ENCODE peak calls at places on chromosome 11, in six cellular contexts. F is mesendoderm; L is testis; S is transverse colon; U is neural progenitor cell; H is CD8-positive, alpha-beta memory T cell. M is an unnamed sample.

GRCh38 chr11:112481893-112482292 is 221.2 kb upstream of the PLET1 start:
- DNase-seq in F (peak; percentile 40), L (no peak), S (no peak), U (no peak), H (no peak), M (peak; percentile 67)

GRCh38 chr11:79439430-79439892 is 1.4 kb downstream of the TENM4 start:
- DNase-seq in F (peak; percentile 60), L (peak; percentile 21), S (no peak), U (no peak), H (no peak), M (peak; percentile 53)

GRCh38 chr11:117097567-117098268 is 510 bp downstream of the SIK3 start:
- DNase-seq in F (peak; percentile 61), L (peak; percentile 58), S (peak; percentile 44), U (peak; percentile 68), H (peak; percentile 38), M (peak; percentile 54)

GRCh38 chr11:61023086-61024035 is 51.9 kb downstream of the CD6 start:
- DNase-seq in F (no peak), L (no peak), S (peak; percentile 25), U (no peak), H (peak; percentile 65), M (no peak)

GRCh38 chr11:110522456-110522855 is 92.7 kb downstream of the FDX1 start:
- DNase-seq in F (no peak), L (no peak), S (no peak), U (no peak), H (no peak), M (no peak)

GRCh38 chr11:13434247-13435205 is 28.5 kb downstream of the BTBD10 start:
- DNase-seq in F (peak; percentile 90), L (no peak), S (no peak), U (peak; percentile 41), H (no peak), M (no peak)

GRCh38 chr11:132539590-132540368 is 992.5 kb downstream of the OPCML start:
- DNase-seq in F (no peak), L (no peak), S (no peak), U (no peak), H (no peak), M (no peak)

GRCh38 chr11:29261831-29262230 is 755.0 kb downstream of the KCNA4 start:
- DNase-seq in F (no peak), L (no peak), S (no peak), U (no peak), H (no peak), M (no peak)

GRCh38 chr11:47856186-47856585 is 8.0 kb upstream of the NUP160 start:
- DNase-seq in F (no peak), L (no peak), S (no peak), U (no peak), H (no peak), M (no peak)

GRCh38 chr11:71372693-71373657 is 75.2 kb downstream of the DHCR7 start:
- DNase-seq in F (peak; percentile 57), L (no peak), S (no peak), U (peak; percentile 42), H (no peak), M (no peak)

GRCh38 chr11:126963603-126964353 is 36.8 kb downstream of the KIRREL3 start:
- DNase-seq in F (no peak), L (no peak), S (peak; percentile 17), U (no peak), H (no peak), M (no peak)

GRCh38 chr11:79304599-79305212 is 136.1 kb downstream of the TENM4 start:
- DNase-seq in F (no peak), L (no peak), S (no peak), U (no peak), H (no peak), M (no peak)

GRCh38 chr11:67463680-67464410 is 5.2 kb downstream of the TMEM134 start:
- DNase-seq in F (no peak), L (peak; percentile 34), S (peak; percentile 69), U (no peak), H (no peak), M (peak; percentile 98)

GRCh38 chr11:67117667-67118058 is 1.4 kb upstream of the KDM2A start:
- DNase-seq in F (peak; percentile 47), L (peak; percentile 62), S (peak; percentile 30), U (peak; percentile 62), H (peak; percentile 46), M (peak; percentile 33)

GRCh38 chr11:111612211-111612610 is 10.0 kb downstream of the SIK2 start:
- DNase-seq in F (no peak), L (no peak), S (no peak), U (no peak), H (no peak), M (no peak)

GRCh38 chr11:120973501-120973900 is 50.4 kb upstream of the TBCEL start:
- DNase-seq in F (no peak), L (no peak), S (no peak), U (no peak), H (no peak), M (no peak)

GRCh38 chr11:61266602-61267001 is 25.6 kb downstream of the PGA5 start:
- DNase-seq in F (no peak), L (no peak), S (no peak), U (no peak), H (no peak), M (no peak)

GRCh38 chr11:20351151-20351550 is 12.4 kb upstream of the HTATIP2 start:
- DNase-seq in F (no peak), L (no peak), S (peak; percentile 26), U (no peak), H (no peak), M (no peak)

GRCh38 chr11:10044618-10045017 is 249.4 kb downstream of the SBF2 start:
- DNase-seq in F (peak; percentile 56), L (no peak), S (no peak), U (peak; percentile 40), H (no peak), M (no peak)

GRCh38 chr11:19817265-19817851 is 104.7 kb downstream of the NAV2 start:
- DNase-seq in F (peak; percentile 83), L (no peak), S (no peak), U (no peak), H (no peak), M (no peak)

GRCh38 chr11:76005746-76006145 is 190.7 kb downstream of the UVRAG start:
- DNase-seq in F (no peak), L (no peak), S (no peak), U (no peak), H (no peak), M (no peak)

GRCh38 chr11:131108780-131109179 is 192.5 kb upstream of the SNX19 start:
- DNase-seq in F (peak; percentile 54), L (no peak), S (no peak), U (no peak), H (no peak), M (no peak)

GRCh38 chr11:117979481-117980211 is 6.5 kb upstream of the IL10RA start:
- DNase-seq in F (no peak), L (no peak), S (no peak), U (no peak), H (no peak), M (no peak)

GRCh38 chr11:109309153-109309552 is 112.8 kb upstream of the C11orf87 start:
- DNase-seq in F (no peak), L (no peak), S (no peak), U (no peak), H (no peak), M (no peak)

GRCh38 chr11:102451693-102452460 is 688 bp downstream of the TMEM123 start:
- DNase-seq in F (peak; percentile 74), L (peak; percentile 78), S (peak; percentile 82), U (peak; percentile 82), H (peak; percentile 80), M (peak; percentile 76)

GRCh38 chr11:76918941-76919386 is 58.2 kb downstream of the ACER3 start:
- DNase-seq in F (peak; percentile 68), L (no peak), S (peak; percentile 15), U (peak; percentile 65), H (peak; percentile 11), M (peak; percentile 22)

GRCh38 chr11:28860898-28861297 is 752.7 kb downstream of the METTL15 start:
- DNase-seq in F (peak; percentile 2), L (no peak), S (no peak), U (no peak), H (no peak), M (no peak)

DNA sequence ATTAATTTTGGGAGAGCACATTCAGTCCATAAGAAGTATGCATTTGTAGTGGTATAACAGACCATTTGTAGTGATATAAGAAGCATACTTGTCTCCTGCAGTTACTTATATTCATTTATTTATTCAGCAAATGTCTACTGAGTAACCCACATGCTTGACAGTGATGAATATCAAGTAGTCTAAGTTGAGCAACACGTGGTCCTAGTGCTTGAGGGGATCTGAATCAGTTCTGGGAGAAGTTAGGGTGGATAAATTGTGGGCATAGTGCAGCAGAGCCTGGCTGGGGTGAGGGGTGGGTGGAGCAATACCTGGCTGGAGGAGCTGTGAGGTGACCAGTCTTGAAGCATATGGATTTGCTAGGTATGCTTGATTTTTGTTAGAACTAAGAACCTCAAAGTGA is 24.3 kb downstream of the STX3 start:
- DNase-seq in F (no peak), L (no peak), S (no peak), U (no peak), H (no peak), M (no peak)
- H3K36me3 ChIP-seq in F (no peaks in the 10 kb centered on the region), L (no peaks in the 10 kb centered on the region), S (no peaks in the 10 kb centered on the region), U (no peaks in the 10 kb centered on the region), H (no peaks in the 10 kb centered on the region), M (no peaks in the 10 kb centered on the region)

DNA sequence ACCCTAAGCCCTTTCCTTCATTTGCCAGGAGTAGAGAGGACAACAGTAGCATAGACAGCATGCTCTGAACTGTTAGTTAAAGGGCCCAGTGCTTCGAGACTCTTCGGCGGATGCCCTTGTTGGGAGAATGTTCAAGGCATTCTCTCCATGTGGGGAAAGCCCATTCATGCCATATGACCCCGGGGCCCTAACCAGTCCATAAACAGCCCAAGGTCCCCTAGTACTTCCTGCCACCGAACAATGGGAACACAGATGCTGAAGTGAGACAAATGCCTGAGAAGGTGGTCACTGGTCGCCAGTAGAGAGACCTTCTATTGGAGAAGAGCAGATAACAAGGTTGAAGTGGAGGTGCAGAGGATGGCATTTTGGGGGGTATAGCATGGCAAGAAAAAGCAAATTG is 80.7 kb downstream of the FLI1 start:
- DNase-seq in F (no peak), L (no peak), S (no peak), U (no peak), H (no peak), M (no peak)
- H3K36me3 ChIP-seq in F (no peaks in the 10 kb centered on the region), L (no peaks in the 10 kb centered on the region), S (no peaks in the 10 kb centered on the region), U (no peaks in the 10 kb centered on the region), H (peaks cover 70% of the 10 kb centered on the region), M (peaks cover 13% of the 10 kb centered on the region)

DNA sequence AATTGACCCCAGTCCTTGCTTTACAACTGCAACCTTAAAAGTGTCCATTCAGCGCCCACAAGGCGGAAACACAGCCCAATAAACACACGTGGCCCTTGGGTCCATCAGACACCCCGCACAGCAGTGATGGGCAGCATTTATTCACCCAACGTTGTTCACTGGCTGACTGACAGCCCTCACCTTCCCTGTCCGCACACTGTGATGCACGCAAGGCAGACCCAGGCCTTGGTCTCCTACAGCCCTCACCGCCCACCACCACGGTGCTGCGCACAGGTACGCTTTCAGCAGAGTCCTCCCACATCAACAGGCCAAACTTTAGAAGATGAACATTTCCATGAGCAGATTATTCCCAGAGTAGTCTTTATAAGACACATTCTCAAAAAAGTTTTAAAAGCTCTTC is 20.7 kb upstream of the PHLDA2 start:
- DNase-seq in F (no peak), L (no peak), S (no peak), U (no peak), H (no peak), M (no peak)
- H3K36me3 ChIP-seq in F (peaks cover 24% of the 10 kb centered on the region), L (no peaks in the 10 kb centered on the region), S (peaks cover 44% of the 10 kb centered on the region), U (peaks cover 11% of the 10 kb centered on the region), H (peaks cover 71% of the 10 kb centered on the region), M (no peaks in the 10 kb centered on the region)

DNA sequence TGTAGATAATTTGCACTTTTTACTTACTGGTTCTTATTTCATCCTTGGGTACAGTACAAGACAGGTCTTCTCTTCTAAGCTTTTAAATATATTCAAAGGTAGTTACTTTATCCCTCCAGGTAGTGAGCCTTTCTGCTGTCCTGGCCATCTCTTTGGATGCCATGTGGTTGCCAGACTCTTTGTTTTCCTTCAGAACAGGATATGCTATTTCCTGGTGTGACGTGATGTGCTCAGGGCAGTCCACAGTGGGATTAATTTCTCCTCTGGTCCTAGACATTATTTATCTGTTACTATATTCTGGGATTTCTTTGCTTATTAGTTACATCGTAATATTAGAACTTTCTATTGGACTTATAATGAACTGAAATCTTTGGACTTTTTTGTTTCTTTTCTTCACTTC is 63.7 kb downstream of the PPP6R3 start:
- DNase-seq in F (no peak), L (no peak), S (no peak), U (no peak), H (no peak), M (no peak)
- H3K36me3 ChIP-seq in F (peaks cover 6% of the 10 kb centered on the region), L (no peaks in the 10 kb centered on the region), S (peaks cover 14% of the 10 kb centered on the region), U (peaks cover 26% of the 10 kb centered on the region), H (peaks cover 50% of the 10 kb centered on the region), M (no peaks in the 10 kb centered on the region)